ENCODE peak calls at places on chromosomes 4 and X, in eight cellular contexts. R, V, W, H, M, T, F and U are unnamed samples.

GRCh38 chr4:100492129-100492528 is 25.7 kb downstream of the EMCN start:
- DNase-seq in V (no peak), R (no peak), W (no peak), T (no peak), M (no peak), H (no peak), F (no peak), U (no peak)

GRCh38 chr4:150593996-150594395 is 12.0 kb downstream of the MAB21L2 start:
- DNase-seq in W (peak; percentile 10), H (no peak), R (no peak), F (peak; percentile 34), T (no peak), V (no peak), M (no peak), U (no peak)

GRCh38 chr4:126851391-126851790 is 781.4 kb upstream of the INTU start:
- DNase-seq in H (no peak), V (no peak), W (peak; percentile 37), T (no peak), F (peak; percentile 62), R (no peak), M (no peak), U (no peak)

GRCh38 chrX:149993989-149994388 is 55.7 kb upstream of the EOLA2 start:
- DNase-seq in V (no peak), H (no peak), F (no peak), W (no peak), M (no peak), R (no peak), T (no peak), U (no peak)

GRCh38 chrX:118360429-118361125 is 14.7 kb downstream of the WDR44 start:
- DNase-seq in H (no peak), R (no peak), V (no peak), W (peak; percentile 10), F (no peak), T (no peak), M (no peak), U (no peak)

GRCh38 chr4:77800483-77801259 is 18.5 kb downstream of the CNOT6L start:
- DNase-seq in R (no peak), V (no peak), H (no peak), M (no peak), W (peak; percentile 43), T (no peak), F (peak; percentile 54), U (no peak)

GRCh38 chr4:94558392-94558920 is 106.7 kb downstream of the PDLIM5 start:
- DNase-seq in T (no peak), V (no peak), R (no peak), W (no peak), H (no peak), F (no peak), M (no peak), U (no peak)

GRCh38 chr4:154691229-154691628 is 52.6 kb upstream of the LRAT start:
- DNase-seq in W (no peak), F (no peak), H (no peak), M (no peak), T (no peak), V (no peak), R (no peak), U (no peak)

GRCh38 chr4:8410641-8411271 is 29.8 kb downstream of the ACOX3 start:
- DNase-seq in T (no peak), W (peak; percentile 79), F (peak; percentile 47), M (no peak), R (no peak), V (no peak), H (peak; percentile 84), U (peak; percentile 87)

GRCh38 chrX:40290519-40290918 is 192.8 kb upstream of the BCOR start:
- DNase-seq in W (no peak), V (no peak), R (no peak), H (no peak), F (no peak), T (no peak), M (no peak), U (no peak)

GRCh38 chrX:41025926-41026325 is 59.3 kb upstream of the USP9X start:
- DNase-seq in F (peak; percentile 20), T (no peak), M (no peak), V (no peak), W (no peak), R (no peak), H (no peak), U (no peak)

GRCh38 chr4:100935090-100935489 is 412.2 kb downstream of the PPP3CA start:
- DNase-seq in T (peak; percentile 21), F (peak; percentile 20), H (no peak), M (no peak), R (no peak), V (no peak), W (peak; percentile 29), U (no peak)